ENCODE peak calls at places on chromosomes 4 and X, in eight cellular contexts. J is MG63; N is NCI-H1092; Y is T1000; U is lung; B is choroid plexus epithelial cell; F is activated T-cell treated with anti-CD3 and anti-CD28 coated beads, Interleukin-2, amount 50 U/mL, for 1 hour; X is progenitor cell of endocrine pancreas. K is an unnamed sample.

GRCh38 chr4:6044276-6044675 is 26.0 kb upstream of the C4orf50 start:
- DNase-seq in X (no peak), N (peak), Y (no peak), J (no peak), U (no peak), F (no peak), B (no peak), K (no peak)

GRCh38 chr4:78661923-78662521 is 110.5 kb downstream of the ANXA3 start:
- DNase-seq in U (no peak), N (no peak), Y (peak), B (peak), J (no peak), F (no peak), X (no peak), K (no peak)

GRCh38 chrX:27966955-27967354 is 14.3 kb downstream of the DCAF8L1 start:
- DNase-seq in F (no peak), U (peak), J (peak), X (no peak), B (peak), N (no peak), Y (no peak), K (no peak)

GRCh38 chr4:70838400-70838971 is 1.2 kb downstream of the GRSF1 start:
- DNase-seq in F (no peak), Y (no peak), J (no peak), X (no peak), B (peak), N (no peak), U (no peak), K (no peak)

GRCh38 chrX:45743081-45743533 is 542.4 kb upstream of the DIPK2B start:
- DNase-seq in N (no peak), X (no peak), J (peak), F (no peak), U (no peak), Y (peak), B (peak), K (no peak)

GRCh38 chr4:7651461-7651921 is 216.8 kb upstream of the PSAPL1 start:
- DNase-seq in J (no peak), U (no peak), X (no peak), Y (no peak), N (no peak), B (peak), F (no peak), K (no peak)

GRCh38 chr4:89619230-89619962 is 217.6 kb downstream of the SNCA start:
- DNase-seq in Y (no peak), X (no peak), U (no peak), F (no peak), B (peak), N (no peak), J (no peak), K (no peak)

GRCh38 chr4:8646296-8647093 is 53.9 kb downstream of the CPZ start:
- DNase-seq in F (no peak), X (no peak), J (no peak), U (no peak), B (no peak), Y (no peak), N (no peak), K (no peak)

GRCh38 chr4:168832746-168833575 is 177.1 kb downstream of the CBR4 start:
- DNase-seq in Y (no peak), J (peak), X (peak), F (peak), B (no peak), U (no peak), N (no peak), K (peak)

GRCh38 chr4:22850630-22851029 is 157.9 kb downstream of the GBA3 start:
- DNase-seq in F (no peak), J (no peak), U (no peak), N (peak), X (no peak), Y (no peak), B (no peak), K (no peak)

GRCh38 chrX:10195947-10196346 is 39.2 kb downstream of the CLCN4 start:
- DNase-seq in J (no peak), Y (no peak), F (no peak), X (no peak), N (no peak), U (no peak), B (no peak), K (no peak)

GRCh38 chr4:61493041-61493440 is 292.9 kb downstream of the ADGRL3 start:
- DNase-seq in U (no peak), F (no peak), Y (no peak), B (no peak), X (no peak), J (no peak), N (no peak), K (no peak)

GRCh38 chrX:133350751-133351150 is 64.5 kb downstream of the GPC4 start:
- DNase-seq in X (no peak), Y (no peak), F (no peak), B (peak), J (no peak), U (peak), N (no peak), K (no peak)

GRCh38 chr4:140343303-140343702 is 30.1 kb upstream of the SCOC start:
- DNase-seq in J (no peak), U (peak), Y (no peak), B (peak), N (no peak), X (peak), F (no peak), K (no peak)

GRCh38 chrX:18424482-18425198 is 768 bp upstream of the CDKL5 start:
- DNase-seq in N (peak), U (no peak), F (peak), B (peak), J (peak), X (no peak), Y (peak), K (no peak)

GRCh38 chrX:154471870-154472684 is 7.0 kb downstream of the LAGE3 start:
- DNase-seq in X (no peak), J (no peak), F (no peak), U (no peak), N (no peak), B (no peak), Y (no peak), K (no peak)

GRCh38 chrX:91435465-91435864 is 826 bp downstream of the PABPC5 start:
- DNase-seq in B (no peak), X (no peak), Y (no peak), F (no peak), J (no peak), U (no peak), N (no peak), K (no peak)